ENCODE peak calls at places on chromosomes 6 and 20, in ten cellular contexts. W is kidney tubule cell; P is hypothalamus; D is stimulated activated CD8-positive, alpha-beta memory T cell treated with anti-CD3 and anti-CD28 coated beads, Interleukin-15, amount 100 ng/mL, for 1 hour; F is HuH-7.5; X is activated gamma-delta T cell treated with Interleukin-2 at 50 U/mL for 16 hours; H is choroid plexus epithelial cell; V is DMS153; T is ACHN; M is caudate nucleus. L is an unnamed sample.
A peak's percentile ranks its signal among the peaks of the same experiment; 100 is the strongest.

GRCh38 chr6:72856801-72857200 is 234.9 kb downstream of the KCNQ5 start:
- DNase-seq in W (no peak), P (no peak), D (no peak), F (no peak), X (no peak), H (no peak), V (no peak), T (no peak), M (no peak), L (no peak)

GRCh38 chr20:4383966-4384365 is 337.7 kb upstream of the PRND start:
- DNase-seq in W (no peak), P (no peak), D (no peak), F (no peak), X (no peak), H (no peak), V (no peak), T (no peak), M (no peak), L (no peak)

GRCh38 chr6:112029045-112029822 is 24.7 kb upstream of the CCN6 start:
- DNase-seq in W (peak; percentile 53), P (peak; percentile 24), D (peak; percentile 30), F (no peak), X (peak; percentile 57), H (peak; percentile 86), V (peak; percentile 15), T (peak; percentile 50), M (peak; percentile 9), L (peak; percentile 77)

GRCh38 chr20:20731945-20732296 is 19.5 kb upstream of the RALGAPA2 start:
- DNase-seq in W (peak; percentile 54), P (no peak), D (no peak), F (no peak), X (no peak), H (peak; percentile 66), V (no peak), T (no peak), M (no peak), L (no peak)

GRCh38 chr6:108526739-108527174 is 34.0 kb upstream of the FOXO3 start:
- DNase-seq in W (peak; percentile 55), P (no peak), D (no peak), F (peak; percentile 23), X (no peak), H (peak; percentile 76), V (no peak), T (peak; percentile 48), M (no peak), L (peak; percentile 65)

GRCh38 chr20:38082894-38083293 is 49.3 kb downstream of the RPRD1B start:
- DNase-seq in W (no peak), P (no peak), D (no peak), F (no peak), X (no peak), H (no peak), V (no peak), T (no peak), M (no peak), L (no peak)

GRCh38 chr20:10419550-10420133 is 14.4 kb downstream of the MKKS start:
- DNase-seq in W (peak; percentile 80), P (no peak), D (no peak), F (no peak), X (no peak), H (peak; percentile 50), V (no peak), T (peak; percentile 67), M (no peak), L (peak; percentile 66)

GRCh38 chr6:2749972-2750600 is 636 bp downstream of the MYLK4 start:
- DNase-seq in W (peak; percentile 48), P (peak; percentile 18), D (peak; percentile 46), F (peak; percentile 27), X (peak; percentile 66), H (peak; percentile 73), V (no peak), T (peak; percentile 46), M (peak; percentile 15), L (peak; percentile 74)

GRCh38 chr6:46645265-46645664 is 7.4 kb downstream of the CYP39A1 start:
- DNase-seq in W (no peak), P (no peak), D (no peak), F (no peak), X (no peak), H (no peak), V (no peak), T (no peak), M (no peak), L (no peak)

GRCh38 chr6:47780510-47781356 is 1.1 kb upstream of the OPN5 start:
- DNase-seq in W (peak; percentile 86), P (no peak), D (no peak), F (no peak), X (peak; percentile 8), H (peak; percentile 80), V (peak; percentile 54), T (peak; percentile 69), M (peak; percentile 0), L (peak; percentile 83)

GRCh38 chr6:166824880-166825250 is 131.5 kb downstream of the RNASET2 start:
- DNase-seq in W (no peak), P (no peak), D (no peak), F (no peak), X (no peak), H (no peak), V (no peak), T (no peak), M (no peak), L (no peak)

GRCh38 chr6:105135056-105135455 is 44.8 kb downstream of the POPDC3 start:
- DNase-seq in W (no peak), P (no peak), D (no peak), F (peak; percentile 59), X (no peak), H (peak; percentile 15), V (peak; percentile 2), T (no peak), M (no peak), L (peak; percentile 32)

GRCh38 chr20:21396921-21397340 is 395 bp downstream of the NKX2-4 start:
- DNase-seq in W (no peak), P (no peak), D (no peak), F (no peak), X (no peak), H (no peak), V (peak; percentile 28), T (peak; percentile 37), M (no peak), L (peak; percentile 62)

GRCh38 chr6:16850332-16851022 is 89.2 kb upstream of the ATXN1 start:
- DNase-seq in W (no peak), P (no peak), D (no peak), F (no peak), X (no peak), H (no peak), V (no peak), T (no peak), M (no peak), L (no peak)

L was measured in DMS53.